ENCODE peak calls at places on chromosomes 13 and 19, in five cellular contexts. C is GM23248, R is immature natural killer cell, L is Caki2, E is AG10803. Y is an unnamed sample.

GRCh38 chr19:30332445-30333234 is 39.5 kb upstream of the ZNF536 start:
- DNase-seq in C (no peak), R (no peak), L (no peak), E (no peak), Y (no peak)

GRCh38 chr19:3346677-3347353 is 19.6 kb upstream of the NFIC start:
- DNase-seq in C (peak; percentile 83), R (no peak), L (no peak), E (peak; percentile 75), Y (peak; percentile 83)

GRCh38 chr13:44231786-44232516 is 141.7 kb upstream of the SERP2 start:
- DNase-seq in C (peak; percentile 95), R (no peak), L (peak; percentile 96), E (peak; percentile 95), Y (peak; percentile 85)

GRCh38 chr19:55597493-55597892 is 1.8 kb downstream of the FIZ1 start:
- DNase-seq in C (no peak), R (no peak), L (no peak), E (no peak), Y (no peak)

GRCh38 chr19:58218899-58219298 is 9.8 kb upstream of the ZNF544 start:
- DNase-seq in C (peak; percentile 45), R (peak; percentile 19), L (no peak), E (no peak), Y (no peak)

GRCh38 chr19:39554701-39555311 is 14.8 kb upstream of the EID2 start:
- DNase-seq in C (no peak), R (no peak), L (no peak), E (no peak), Y (no peak)

GRCh38 chr19:44799627-44800257 is 9.2 kb upstream of the BCAM start:
- DNase-seq in C (no peak), R (no peak), L (no peak), E (no peak), Y (no peak)

GRCh38 chr13:40275636-40276035 is 390.8 kb downstream of the FOXO1 start:
- DNase-seq in C (peak; percentile 25), R (no peak), L (no peak), E (peak; percentile 18), Y (peak; percentile 20)

GRCh38 chr19:58547323-58548312 is 3.8 kb downstream of the TRIM28 start:
- DNase-seq in C (no peak), R (no peak), L (no peak), E (no peak), Y (no peak)

GRCh38 chr13:113355621-113356020 is 8.3 kb downstream of the GRTP1 start:
- DNase-seq in C (no peak), R (no peak), L (no peak), E (no peak), Y (no peak)

GRCh38 chr13:36674337-36675212 is 755 bp downstream of the SERTM1 start:
- DNase-seq in C (no peak), R (no peak), L (peak; percentile 6), E (no peak), Y (no peak)

GRCh38 chr19:49393871-49394270 is 5.8 kb downstream of the KASH5 start:
- DNase-seq in C (no peak), R (no peak), L (no peak), E (no peak), Y (peak; percentile 7)

GRCh38 chr13:24038405-24038804 is 122.1 kb upstream of the SPATA13 start:
- DNase-seq in C (peak; percentile 76), R (no peak), L (no peak), E (no peak), Y (no peak)

GRCh38 chr19:49808762-49809154 is 4.3 kb downstream of the FUZ start:
- DNase-seq in C (peak; percentile 95), R (peak; percentile 87), L (peak; percentile 87), E (peak; percentile 80), Y (peak; percentile 97)